ENCODE peak calls at places on chromosomes 16 and 17, in ten cellular contexts. L is cardiac muscle cell; K is DND-41; Y is HCT116; R is uterus; M is ovary; U is CD8-positive, alpha-beta T cell; H is effector memory CD4-positive, alpha-beta T cell; Z is OCI-LY7; T is ascending aorta. O is an unnamed sample. For H3K9me3, the result is how much of the 10 kb centered on the place peaks cover.

GRCh38 chr17:3485481-3486068 is 9.8 kb downstream of the ASPA start:
- DNase-seq in L (no peak), K (no peak), Y (no peak), R (no peak), M (no peak), U (no peak), H (no peak), Z (no peak), T (no peak), O (no peak)

GRCh38 chr17:3527896-3528603 is 29.6 kb downstream of the TRPV3 start:
- DNase-seq in L (peak), K (no peak), Y (no peak), R (no peak), M (no peak), U (no peak), H (no peak), Z (no peak), T (no peak), O (no peak)

GRCh38 chr17:32772453-32773025 is 104.4 kb downstream of the MYO1D start:
- DNase-seq in L (no peak), K (no peak), Y (no peak), R (no peak), M (no peak), U (no peak), H (no peak), Z (no peak), T (no peak), O (no peak)

GRCh38 chr17:29617125-29617480 is 5.6 kb downstream of the CORO6 start:
- DNase-seq in L (peak), K (peak), Y (peak), R (peak), M (no peak), U (peak), H (peak), Z (peak), T (peak), O (peak)

GRCh38 chr16:175145-175949 is 1.1 kb upstream of the HBA1 start:
- DNase-seq in L (no peak), K (no peak), Y (no peak), R (no peak), M (no peak), U (no peak), H (no peak), Z (no peak), T (no peak), O (no peak)

GRCh38 chr17:27496501-27496943 is 40.3 kb downstream of the KSR1 start:
- DNase-seq in L (no peak), K (no peak), Y (no peak), R (no peak), M (no peak), U (no peak), H (no peak), Z (no peak), T (no peak), O (no peak)

GRCh38 chr16:49639739-49640388 is 216.0 kb downstream of the ZNF423 start:
- DNase-seq in L (peak), K (no peak), Y (no peak), R (peak), M (peak), U (no peak), H (no peak), Z (no peak), T (no peak), O (no peak)

GRCh38 chr16:27254262-27254811 is 14.2 kb downstream of the NSMCE1 start:
- DNase-seq in L (no peak), K (no peak), Y (no peak), R (no peak), M (no peak), U (no peak), H (no peak), Z (no peak), T (no peak), O (no peak)

GRCh38 chr16:11052080-11052808 is 107.9 kb downstream of the CLEC16A start:
- DNase-seq in L (no peak), K (peak), Y (no peak), R (no peak), M (no peak), U (no peak), H (no peak), Z (no peak), T (no peak), O (no peak)

GRCh38 chr17:78132086-78132676 is 1.6 kb downstream of the TMC8 start:
- DNase-seq in L (no peak), K (peak), Y (no peak), R (no peak), M (no peak), U (peak), H (peak), Z (peak), T (no peak), O (peak)

GRCh38 chr16:88886311-88886914 is 20.0 kb upstream of the PABPN1L start:
- DNase-seq in L (no peak), K (no peak), Y (no peak), R (no peak), M (no peak), U (no peak), H (no peak), Z (no peak), T (no peak), O (no peak)

GRCh38 chr16:1308036-1308976 is 1.1 kb upstream of the UBE2I start:
- DNase-seq in L (no peak), K (no peak), Y (peak), R (no peak), M (no peak), U (no peak), H (no peak), Z (no peak), T (no peak), O (no peak)

GRCh38 chr17:70365098-70365583 is 195.8 kb downstream of the KCNJ2 start:
- DNase-seq in L (peak), K (no peak), Y (no peak), R (no peak), M (no peak), U (no peak), H (no peak), Z (no peak), T (no peak), O (no peak)

GRCh38 chr16:1651509-1652342 is 26.4 kb upstream of the JPT2 start:
- DNase-seq in L (no peak), K (no peak), Y (no peak), R (no peak), M (no peak), U (no peak), H (no peak), Z (no peak), T (no peak), O (no peak)

GRCh38 chr16:30351001-30351441 is 4.1 kb downstream of the CD2BP2 start:
- DNase-seq in L (no peak), K (no peak), Y (no peak), R (no peak), M (no peak), U (no peak), H (no peak), Z (peak), T (no peak), O (no peak)

GRCh38 chr16:10385725-10386516 is at the start of gene ATF7IP2:
- DNase-seq in L (peak), K (peak), Y (peak), R (peak), M (peak), U (peak), H (peak), Z (peak), T (peak), O (peak)

GRCh38 chr16:364595-365491 is 5.5 kb downstream of the MRPL28 start:
- DNase-seq in L (no peak), K (no peak), Y (no peak), R (no peak), M (no peak), U (no peak), H (no peak), Z (no peak), T (no peak), O (no peak)

DNA sequence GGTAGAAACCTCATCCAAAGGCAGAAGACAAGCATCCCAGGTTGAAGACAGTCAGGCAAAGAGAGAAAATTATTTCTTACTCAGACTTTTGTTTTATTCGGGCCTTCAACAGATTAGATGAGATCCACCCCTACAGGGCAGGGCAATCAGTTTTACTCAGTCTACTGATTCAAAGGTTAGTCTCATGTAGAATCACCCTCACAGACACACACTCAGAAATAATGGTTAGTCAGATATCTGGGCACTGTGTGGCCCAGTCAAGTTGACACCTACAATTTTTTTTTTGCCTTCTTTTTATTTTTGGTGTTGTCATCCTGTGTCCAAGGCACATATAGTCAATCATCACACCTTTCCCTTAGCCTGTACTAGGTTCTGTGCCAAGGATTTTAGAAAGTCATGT is 729.8 kb downstream of the WWOX start:
- DNase-seq in L (no peak), K (no peak), Y (no peak), R (no peak), M (no peak), U (no peak), H (no peak), Z (no peak), T (no peak), O (no peak)
- H3K9me3 ChIP-seq in L (under half), K (under half), Y (under half), R (under half), M (under half), U (under half), H (under half), Z (under half), T (under half), O (under half)

DNA sequence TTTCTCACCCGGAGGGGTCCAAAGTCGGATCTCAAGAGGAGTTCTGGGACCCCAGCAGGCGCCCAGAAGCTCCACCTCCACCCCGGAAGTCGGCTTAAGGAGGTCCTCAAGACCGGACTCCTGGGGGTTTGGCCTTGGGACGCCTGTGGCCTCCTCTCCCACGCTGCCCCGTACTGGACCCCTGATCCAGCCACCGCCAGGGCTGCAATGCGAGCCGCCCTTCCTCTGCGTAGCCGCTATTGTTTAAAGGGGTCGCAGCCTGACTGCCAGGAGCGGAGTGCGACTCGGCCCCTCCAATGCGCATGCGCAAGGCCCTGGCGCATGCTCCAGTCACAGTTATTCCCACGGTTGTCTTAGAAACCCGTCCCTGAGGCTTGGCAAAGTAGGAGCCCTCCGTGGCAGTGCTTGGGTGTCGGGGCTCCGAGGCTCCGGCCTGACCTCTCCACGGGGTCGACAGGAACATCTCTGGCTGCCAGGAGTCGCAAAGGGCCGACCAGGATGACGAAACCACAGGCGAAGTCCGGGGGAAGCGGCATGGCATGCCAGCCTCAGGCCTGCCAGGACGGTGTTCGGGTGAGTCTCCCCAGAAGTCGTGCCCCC is 719.0 kb downstream of the KCNJ18 start:
- DNase-seq in L (no peak), K (no peak), Y (no peak), R (no peak), M (no peak), U (no peak), H (no peak), Z (no peak), T (no peak), O (no peak)
- H3K9me3 ChIP-seq in L (under half), K (under half), Y (under half), R (under half), M (under half), U (under half), H (under half), Z (under half), T (under half), O (under half)

DNA sequence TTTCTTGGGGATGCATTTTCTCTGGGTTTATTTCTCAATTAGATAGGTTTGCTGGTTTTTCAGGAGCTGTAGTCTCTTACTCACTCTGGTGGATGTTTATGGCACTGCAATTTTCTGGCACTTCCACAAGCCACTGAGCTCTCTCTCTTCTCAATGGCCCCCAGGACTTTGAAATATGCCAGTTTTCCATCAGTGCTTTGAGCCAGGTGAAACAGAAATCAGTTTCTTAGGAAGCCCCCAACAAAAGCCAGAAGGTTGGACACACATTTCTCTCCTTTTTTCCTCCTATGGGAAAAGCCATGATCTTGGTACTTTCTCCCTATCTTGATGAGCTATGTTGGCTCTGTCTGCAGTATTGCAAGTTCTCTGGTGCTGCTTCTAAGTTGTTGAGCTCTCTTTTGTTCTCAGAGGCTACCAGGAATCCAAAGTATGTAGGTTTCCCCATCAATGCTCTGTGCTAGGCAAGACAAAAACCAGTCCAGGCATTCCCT is 90.7 kb upstream of the SMIM36 start:
- DNase-seq in L (peak), K (peak), Y (peak), R (no peak), M (no peak), U (no peak), H (no peak), Z (peak), T (no peak), O (no peak)
- H3K9me3 ChIP-seq in L (under half), K (under half), Y (under half), R (under half), M (under half), U (under half), H (under half), Z (under half), T (under half), O (under half)

GRCh38 chr16:3306078-3306477 is 781 bp downstream of the ZNF75A start:
- DNase-seq in L (no peak), K (no peak), Y (no peak), R (no peak), M (no peak), U (no peak), H (no peak), Z (no peak), T (no peak), O (no peak)

GRCh38 chr16:3304370-3304769 is 860 bp downstream of the TIGD7 start:
- DNase-seq in L (peak), K (no peak), Y (no peak), R (no peak), M (no peak), U (no peak), H (no peak), Z (no peak), T (no peak), O (no peak)

DNA sequence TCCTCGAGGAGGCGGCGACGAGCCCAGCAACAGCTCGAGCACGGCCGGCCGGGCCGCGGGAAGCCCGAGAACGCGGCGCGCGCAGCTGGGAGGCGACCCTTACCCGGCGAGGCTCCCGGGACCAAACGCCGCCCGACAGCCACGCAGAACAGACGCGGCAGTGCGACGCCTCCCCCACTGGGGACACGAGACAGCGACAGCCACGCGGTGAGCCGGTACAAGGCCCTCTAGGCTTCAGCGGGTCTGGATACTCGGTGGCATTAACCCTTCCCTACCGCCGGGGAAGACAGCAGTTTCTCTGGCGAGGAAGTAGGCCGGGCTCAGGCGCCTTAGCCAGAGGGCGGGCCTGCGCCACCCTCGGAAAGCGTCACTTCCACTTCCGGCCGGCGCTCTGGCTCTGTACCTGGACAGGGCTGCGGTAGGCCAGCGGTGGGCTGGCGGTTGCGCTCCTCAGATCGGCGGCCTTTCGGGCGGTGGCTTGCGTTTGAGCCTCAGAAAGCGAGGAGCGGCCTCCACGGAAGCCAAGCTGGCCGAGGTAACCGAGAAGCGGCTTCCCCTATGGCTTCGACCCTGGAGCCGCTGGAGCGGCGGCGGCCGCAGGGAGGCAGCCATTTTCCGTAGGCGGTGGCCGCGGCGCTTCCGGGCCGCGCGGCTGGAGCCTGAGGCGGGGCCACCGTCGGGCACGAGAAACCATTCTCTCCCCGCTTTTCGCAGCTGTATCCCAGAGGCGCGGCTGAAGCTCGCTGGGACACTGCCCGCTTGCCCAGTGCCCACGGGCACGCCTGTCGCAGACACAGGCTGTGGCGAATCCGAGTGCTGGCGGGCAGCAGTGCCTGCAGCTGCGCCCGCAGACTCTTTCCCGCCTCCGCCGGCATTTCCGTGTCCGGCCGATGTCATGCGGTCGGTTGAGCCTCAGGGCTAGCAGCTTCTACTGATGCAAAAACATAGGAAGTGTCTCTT is at the start of the genes TIGD7 and ZNF75A:
- DNase-seq in L (peak), K (peak), Y (peak), R (peak), M (peak), U (peak), H (peak), Z (no peak), T (no peak), O (peak)
- H3K9me3 ChIP-seq in L (under half), K (under half), Y (under half), R (under half), M (under half), U (under half), H (under half), Z (under half), T (half or more), O (under half)

DNA sequence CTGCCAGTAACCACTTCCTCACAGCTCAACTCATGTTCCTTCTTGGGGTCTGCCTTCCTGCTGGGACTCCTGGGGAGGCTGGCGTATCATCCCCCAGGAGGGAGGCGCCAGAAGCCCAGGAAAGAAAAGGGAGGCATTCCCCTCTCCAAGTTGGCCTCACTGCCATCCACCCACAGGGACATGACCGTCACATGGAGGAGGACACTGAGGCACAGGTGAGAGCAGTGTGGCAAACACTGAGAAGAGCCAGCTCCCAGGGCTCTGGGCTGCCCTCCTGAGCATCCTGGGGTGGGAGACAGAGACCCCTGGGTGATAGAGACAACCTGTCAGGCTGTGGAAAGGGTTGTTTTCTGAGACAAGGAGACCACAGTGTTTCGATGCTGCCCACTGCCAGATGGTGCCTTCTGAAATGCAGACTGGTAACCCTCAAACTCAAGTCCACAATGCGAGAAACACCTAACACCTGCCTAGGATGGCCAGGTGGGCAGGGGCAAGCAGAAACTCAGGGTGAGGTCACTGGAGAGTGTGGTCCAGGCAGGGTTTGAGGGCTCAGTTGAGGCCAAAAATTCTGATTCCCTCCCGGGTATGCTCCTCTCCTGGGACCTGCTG is 1722.1 kb downstream of the TP53TG3F start:
- DNase-seq in L (no peak), K (no peak), Y (no peak), R (no peak), M (no peak), U (no peak), H (no peak), Z (no peak), T (no peak), O (no peak)
- H3K9me3 ChIP-seq in L (under half), K (under half), Y (under half), R (under half), M (under half), U (under half), H (under half), Z (under half), T (under half), O (under half)

GRCh38 chr17:61702450-61702849 is 111.4 kb upstream of the NACA2 start:
- DNase-seq in L (no peak), K (no peak), Y (no peak), R (no peak), M (no peak), U (no peak), H (no peak), Z (no peak), T (no peak), O (no peak)
- H3K9me3 ChIP-seq in L (under half), K (under half), Y (under half), R (under half), M (under half), U (under half), H (under half), Z (under half), T (under half), O (under half)